ENCODE peak calls at places on chromosomes 4 and X, in ten cellular contexts. I, R, W, X, Z, C, G, Q, J and D are unnamed samples.

GRCh38 chr4:107600456-107600855 is 119.6 kb downstream of the PAPSS1 start:
- DNase-seq in I (no peak), R (no peak), W (no peak), X (no peak), Z (peak), C (no peak), G (no peak), Q (no peak), J (no peak), D (no peak)

GRCh38 chr4:80016506-80016905 is 56.5 kb downstream of the ANTXR2 start:
- DNase-seq in I (no peak), R (no peak), W (no peak), X (no peak), Z (no peak), C (no peak), G (no peak), Q (no peak), J (no peak), D (no peak)

GRCh38 chr4:145709336-145709735 is 29.4 kb downstream of the C4orf51 start:
- DNase-seq in I (no peak), R (no peak), W (no peak), X (no peak), Z (no peak), C (no peak), G (no peak), Q (no peak), J (no peak), D (peak)

GRCh38 chr4:83010522-83011318 is at the start of gene LIN54:
- DNase-seq in I (peak), R (peak), W (peak), X (peak), Z (peak), C (peak), G (peak), Q (peak), J (peak), D (peak)

GRCh38 chrX:39975094-39975865 is 122.5 kb downstream of the BCOR start:
- DNase-seq in I (no peak), R (no peak), W (no peak), X (no peak), Z (no peak), C (no peak), G (no peak), Q (no peak), J (peak), D (peak)

GRCh38 chrX:13082286-13083065 is 38.1 kb upstream of the FAM9C start:
- DNase-seq in I (no peak), R (no peak), W (no peak), X (no peak), Z (no peak), C (no peak), G (no peak), Q (no peak), J (no peak), D (no peak)

GRCh38 chr4:82357640-82358039 is 16.2 kb downstream of the HNRNPD start:
- DNase-seq in I (no peak), R (no peak), W (no peak), X (no peak), Z (no peak), C (no peak), G (no peak), Q (no peak), J (no peak), D (no peak)

GRCh38 chr4:4914965-4915845 is 55.7 kb downstream of the MSX1 start:
- DNase-seq in I (no peak), R (no peak), W (no peak), X (no peak), Z (no peak), C (no peak), G (no peak), Q (no peak), J (no peak), D (no peak)

GRCh38 chr4:11483076-11483475 is 54.4 kb upstream of the HS3ST1 start:
- DNase-seq in I (no peak), R (no peak), W (no peak), X (no peak), Z (no peak), C (no peak), G (no peak), Q (no peak), J (no peak), D (no peak)

GRCh38 chrX:148695362-148695761 is 194.9 kb downstream of the AFF2 start:
- DNase-seq in I (no peak), R (no peak), W (no peak), X (no peak), Z (no peak), C (no peak), G (no peak), Q (no peak), J (no peak), D (no peak)

GRCh38 chrX:145751943-145752342 is 65.7 kb upstream of the SLITRK2 start:
- DNase-seq in I (no peak), R (no peak), W (no peak), X (no peak), Z (peak), C (no peak), G (no peak), Q (no peak), J (no peak), D (peak)

GRCh38 chr4:2375427-2375826 is 43.0 kb downstream of the ZFYVE28 start:
- DNase-seq in I (no peak), R (no peak), W (no peak), X (no peak), Z (no peak), C (no peak), G (no peak), Q (no peak), J (no peak), D (no peak)

GRCh38 chrX:85998954-85999353 is 48.4 kb downstream of the CHM start:
- DNase-seq in I (no peak), R (no peak), W (no peak), X (no peak), Z (no peak), C (no peak), G (no peak), Q (no peak), J (no peak), D (no peak)

GRCh38 chr4:81620442-81620841 is 148.7 kb upstream of the RASGEF1B start:
- DNase-seq in I (no peak), R (no peak), W (no peak), X (no peak), Z (no peak), C (no peak), G (no peak), Q (no peak), J (no peak), D (no peak)

GRCh38 chr4:87012265-87012953 is 77.6 kb downstream of the AFF1 start:
- DNase-seq in I (no peak), R (no peak), W (no peak), X (no peak), Z (no peak), C (no peak), G (no peak), Q (no peak), J (no peak), D (no peak)

GRCh38 chr4:8613421-8614364 is 21.1 kb downstream of the CPZ start:
- DNase-seq in I (no peak), R (peak), W (peak), X (no peak), Z (no peak), C (no peak), G (no peak), Q (no peak), J (no peak), D (no peak)

GRCh38 chrX:68433155-68433980 is at the start of gene OPHN1:
- DNase-seq in I (peak), R (peak), W (no peak), X (no peak), Z (peak), C (no peak), G (peak), Q (peak), J (peak), D (peak)

GRCh38 chr4:128517739-128518510 is 230.3 kb upstream of the PGRMC2 start:
- DNase-seq in I (no peak), R (peak), W (no peak), X (no peak), Z (peak), C (no peak), G (no peak), Q (peak), J (no peak), D (peak)

GRCh38 chr4:24578364-24578763 is 6.0 kb downstream of the DHX15 start:
- DNase-seq in I (no peak), R (no peak), W (no peak), X (peak), Z (no peak), C (no peak), G (no peak), Q (no peak), J (no peak), D (no peak)

GRCh38 chr4:89301902-89302301 is 5.7 kb downstream of the GPRIN3 start:
- DNase-seq in I (no peak), R (no peak), W (no peak), X (no peak), Z (no peak), C (no peak), G (no peak), Q (no peak), J (no peak), D (no peak)

GRCh38 chr4:12978310-12978709 is 505.8 kb downstream of the RAB28 start:
- DNase-seq in I (no peak), R (no peak), W (no peak), X (no peak), Z (no peak), C (no peak), G (no peak), Q (no peak), J (no peak), D (no peak)

GRCh38 chr4:147103403-147103946 is 157.8 kb upstream of the TTC29 start:
- DNase-seq in I (no peak), R (peak), W (no peak), X (no peak), Z (peak), C (no peak), G (no peak), Q (no peak), J (no peak), D (peak)